ENCODE peak calls at places on chromosomes 4 and X, in seven cellular contexts. G is HCT116, S is SK-N-SH, J is GM12878, O is K562, I is HepG2, Q is H1. B is an unnamed sample.

GRCh38 chr4:23788027-23788426 is 101.8 kb downstream of the PPARGC1A start:
- DNase-seq in S (no peak), G (no peak), O (no peak), J (no peak), I (peak), Q (no peak), B (no peak)

GRCh38 chrX:2262679-2263055 is 238.1 kb downstream of the DHRSX start:
- DNase-seq in S (no peak), I (no peak), G (no peak), Q (no peak), O (no peak), J (no peak), B (no peak)

GRCh38 chr4:4759233-4759632 is 100.2 kb upstream of the MSX1 start:
- DNase-seq in O (no peak), G (no peak), J (no peak), S (no peak), I (no peak), Q (no peak), B (no peak)

GRCh38 chrX:17692709-17693346 is 44.5 kb upstream of the SCML1 start:
- DNase-seq in I (no peak), G (no peak), Q (no peak), O (no peak), J (no peak), S (no peak), B (no peak)

GRCh38 chr4:185859106-185859505 is 47.1 kb upstream of the SORBS2 start:
- DNase-seq in G (no peak), I (no peak), S (no peak), O (no peak), Q (no peak), J (no peak), B (no peak)

GRCh38 chr4:137693641-137694040 is 161.3 kb upstream of the PCDH18 start:
- DNase-seq in I (no peak), G (no peak), O (no peak), J (no peak), S (no peak), Q (no peak), B (no peak)

GRCh38 chrX:1673337-1673736 is 58.5 kb downstream of the ASMT start:
- DNase-seq in O (peak), G (peak), I (peak), Q (no peak), J (no peak), S (peak), B (peak)

GRCh38 chr4:43253511-43253910 is 361.0 kb downstream of the GRXCR1 start:
- DNase-seq in I (no peak), Q (no peak), S (no peak), J (no peak), O (no peak), G (no peak), B (no peak)

GRCh38 chrX:121161501-121161933 is 114.1 kb downstream of the GLUD2 start:
- DNase-seq in G (no peak), I (no peak), O (peak), Q (no peak), J (peak), S (no peak), B (no peak)

GRCh38 chrX:151359931-151360871 is 36.8 kb upstream of the VMA21 start:
- DNase-seq in G (no peak), S (peak), I (peak), Q (no peak), O (peak), J (no peak), B (no peak)

GRCh38 chrX:120457766-120458180 is 11.3 kb downstream of the LAMP2 start:
- DNase-seq in S (no peak), O (no peak), J (peak), G (no peak), I (no peak), Q (no peak), B (no peak)

GRCh38 chr4:86977621-86978184 is 42.9 kb downstream of the AFF1 start:
- DNase-seq in Q (no peak), O (no peak), G (peak), S (no peak), I (peak), J (peak), B (no peak)

GRCh38 chr4:88244821-88245579 is 39.4 kb downstream of the PPM1K start:
- DNase-seq in J (no peak), Q (no peak), O (no peak), S (no peak), I (no peak), G (no peak), B (no peak)

GRCh38 chrX:110086162-110086915 is 83.4 kb downstream of the TMEM164 start:
- DNase-seq in S (no peak), G (no peak), J (no peak), I (peak), Q (no peak), O (no peak), B (peak)

GRCh38 chr4:123298798-123299197 is 97.8 kb upstream of the SPRY1 start:
- DNase-seq in G (no peak), S (no peak), O (no peak), J (no peak), Q (no peak), I (no peak), B (no peak)

GRCh38 chrX:19046343-19047215 is 62.7 kb upstream of the PHKA2 start:
- DNase-seq in I (no peak), G (peak), J (no peak), S (no peak), Q (no peak), O (no peak), B (no peak)

GRCh38 chr4:184817494-184818215 is 8.1 kb downstream of the ACSL1 start:
- DNase-seq in Q (no peak), S (no peak), O (peak), G (no peak), J (no peak), I (no peak), B (no peak)

GRCh38 chr4:184812651-184813181 is 13.1 kb downstream of the ACSL1 start:
- DNase-seq in S (no peak), G (no peak), O (no peak), Q (no peak), J (no peak), I (no peak), B (peak)

GRCh38 chr4:184816962-184817361 is 8.8 kb downstream of the ACSL1 start:
- DNase-seq in S (no peak), O (no peak), G (no peak), J (no peak), Q (no peak), I (no peak), B (no peak)

GRCh38 chr4:184814686-184815045 is 11.1 kb downstream of the ACSL1 start:
- DNase-seq in S (no peak), O (no peak), G (no peak), I (no peak), Q (no peak), J (no peak), B (no peak)

DNA sequence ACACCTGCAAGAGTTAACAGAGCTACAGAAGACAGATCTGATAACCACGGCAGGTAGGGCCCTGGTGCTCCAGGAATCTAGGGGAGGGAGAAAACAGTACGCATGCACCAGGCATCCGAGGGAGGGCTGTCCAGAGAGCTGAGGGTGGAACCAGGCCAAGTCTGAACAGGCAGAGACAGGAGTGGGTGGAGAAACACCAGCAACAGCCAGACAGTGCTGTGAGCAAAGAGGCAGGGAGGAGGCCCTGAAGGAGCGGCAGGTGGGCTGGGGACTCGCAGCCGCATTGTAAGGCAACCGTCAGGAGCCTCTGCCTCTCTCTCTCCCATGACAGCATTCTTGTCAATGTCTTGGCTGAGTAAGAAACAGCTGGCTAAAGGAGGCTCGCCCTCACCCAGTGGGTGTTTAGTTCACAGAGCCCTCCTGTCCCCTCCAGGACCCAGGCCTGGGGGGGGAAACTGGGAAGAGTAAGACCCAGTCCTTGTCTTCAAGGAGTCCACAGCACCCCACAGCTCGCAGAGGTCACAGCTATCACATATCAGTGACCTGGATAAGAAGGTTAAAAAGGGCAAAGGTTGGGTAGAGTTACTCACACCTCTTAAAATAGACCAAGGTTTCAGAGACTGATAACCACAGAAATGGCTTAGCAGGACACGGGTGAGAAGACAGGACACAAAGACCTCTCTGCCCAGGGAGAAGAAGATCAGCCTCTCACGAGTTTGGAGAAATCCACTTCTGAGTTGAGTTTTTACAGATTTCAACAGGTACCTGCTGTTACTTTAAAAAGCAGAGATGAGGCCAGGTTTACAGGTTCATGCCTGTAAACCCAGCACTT is 10.5 kb downstream of the ACSL1 start:
- DNase-seq in J (peak), S (peak), Q (no peak), G (peak), I (peak), O (peak), B (peak)
- TF ChIP-seq JUND in J (no peak), S (no peak), Q (no peak), G (no peak), I (no peak), O (peak), B (no peak)

GRCh38 chrX:41164469-41164868 is 79.2 kb downstream of the USP9X start:
- DNase-seq in O (no peak), S (no peak), J (no peak), G (no peak), I (no peak), Q (no peak), B (peak)
- TF ChIP-seq JUND in O (no peak), S (no peak), J (no peak), G (no peak), I (no peak), Q (no peak), B (no peak)

GRCh38 chr4:57084360-57084759 is 25.8 kb downstream of the IGFBP7 start:
- DNase-seq in O (no peak), I (no peak), Q (no peak), J (no peak), G (no peak), S (no peak), B (no peak)

GRCh38 chr4:57081651-57082349 is 28.4 kb downstream of the IGFBP7 start:
- DNase-seq in G (no peak), O (no peak), Q (no peak), J (no peak), I (no peak), S (no peak), B (no peak)

GRCh38 chr4:57080781-57081650 is 29.2 kb downstream of the IGFBP7 start:
- DNase-seq in J (no peak), G (no peak), S (no peak), O (no peak), I (peak), Q (no peak), B (no peak)

GRCh38 chr4:57085278-57085677 is 24.9 kb downstream of the IGFBP7 start:
- DNase-seq in J (no peak), G (no peak), I (no peak), Q (no peak), S (no peak), O (no peak), B (no peak)

DNA sequence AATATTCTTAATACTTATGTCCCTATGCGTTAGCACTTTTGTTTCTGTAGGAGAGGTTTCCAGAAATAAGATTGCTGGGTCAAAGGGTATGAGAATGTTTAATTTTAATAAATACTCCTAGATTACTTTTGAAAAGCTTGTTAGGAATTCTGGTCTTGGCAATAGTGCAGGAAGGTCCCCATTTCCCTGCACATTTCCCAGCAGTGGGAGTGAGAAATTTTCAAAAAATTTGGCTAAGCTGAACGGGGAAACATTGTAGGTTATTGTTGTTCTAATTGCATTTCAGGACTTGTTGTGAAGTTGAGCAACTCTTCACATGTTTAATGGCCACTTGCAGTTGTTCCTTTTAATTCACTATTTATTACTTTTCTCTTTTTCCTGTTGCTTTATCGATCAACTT is 27.1 kb downstream of the IGFBP7 start:
- DNase-seq in J (no peak), Q (no peak), O (no peak), G (no peak), S (no peak), I (no peak), B (no peak)
- TF ChIP-seq JUND in J (no peak), Q (no peak), O (no peak), G (no peak), S (no peak), I (no peak), B (no peak)

GRCh38 chr4:2253160-2254084 is 8.5 kb downstream of the MXD4 start:
- DNase-seq in Q (no peak), J (no peak), S (peak), I (no peak), G (no peak), O (no peak), B (no peak)
- TF ChIP-seq JUND in Q (no peak), J (no peak), S (no peak), I (no peak), G (no peak), O (no peak), B (no peak)

GRCh38 chr4:74218201-74218600 is 60.3 kb downstream of the MTHFD2L start:
- DNase-seq in O (no peak), Q (no peak), I (no peak), G (no peak), J (no peak), S (no peak), B (no peak)

GRCh38 chr4:74219241-74219640 is 61.3 kb downstream of the MTHFD2L start:
- DNase-seq in O (no peak), G (no peak), Q (no peak), S (no peak), J (no peak), I (no peak), B (no peak)

GRCh38 chr4:74223098-74223497 is 65.2 kb downstream of the MTHFD2L start:
- DNase-seq in J (no peak), O (no peak), I (no peak), S (no peak), Q (no peak), G (no peak), B (no peak)

GRCh38 chr4:74217365-74217764 is 59.4 kb downstream of the MTHFD2L start:
- DNase-seq in J (no peak), O (no peak), Q (no peak), S (no peak), I (no peak), G (no peak), B (no peak)
- TF ChIP-seq JUND in J (no peak), O (peak), Q (no peak), S (no peak), I (no peak), G (no peak), B (no peak)